ENCODE peak calls at places on chromosome 7, in four cellular contexts. N is colonic mucosa, G is IMR-90, C is fibroblast of lung. L is an unnamed sample.

GRCh38 chr7:121202125-121202524 is 126.7 kb upstream of the WNT16 start:
- DNase-seq in C (no peak), N (no peak), G (no peak), L (no peak)

GRCh38 chr7:139620676-139621344 is 97.3 kb downstream of the CLEC2L start:
- DNase-seq in C (peak; percentile 16), G (peak; percentile 21), N (peak; percentile 68), L (no peak)

GRCh38 chr7:30752484-30752883 is 549 bp downstream of the INMT start:
- DNase-seq in N (no peak), C (no peak), G (no peak), L (no peak)

GRCh38 chr7:113087278-113087998 is 811 bp upstream of the GPR85 start:
- DNase-seq in C (peak; percentile 90), N (no peak), G (peak; percentile 94), L (no peak)

GRCh38 chr7:121337398-121337797 is 8.6 kb downstream of the WNT16 start:
- DNase-seq in C (peak; percentile 51), N (no peak), G (no peak), L (no peak)

GRCh38 chr7:75966209-75966961 is 28.0 kb downstream of the TMEM120A start:
- DNase-seq in G (no peak), N (peak; percentile 42), C (peak; percentile 51), L (peak; percentile 86)

GRCh38 chr7:132134814-132135445 is 441.3 kb downstream of the PLXNA4 start:
- DNase-seq in N (no peak), C (no peak), G (no peak), L (no peak)

GRCh38 chr7:13069832-13070231 is 382.4 kb downstream of the ARL4A start:
- DNase-seq in G (peak; percentile 61), C (peak; percentile 82), N (no peak), L (no peak)

GRCh38 chr7:95324396-95324795 is at the start of gene PON1:
- DNase-seq in G (no peak), C (no peak), N (no peak), L (no peak)

GRCh38 chr7:72441791-72442190 is 29.7 kb upstream of the CALN1 start:
- DNase-seq in G (no peak), N (no peak), C (no peak), L (no peak)

GRCh38 chr7:159008055-159008405 is 136.6 kb downstream of the VIPR2 start:
- DNase-seq in N (no peak), G (no peak), C (no peak), L (peak; percentile 59)

GRCh38 chr7:128591705-128592104 is 80.4 kb upstream of the GARIN1A start:
- DNase-seq in G (no peak), C (no peak), N (no peak), L (no peak)

GRCh38 chr7:22093003-22093402 is 147.3 kb upstream of the CDCA7L start:
- DNase-seq in N (no peak), C (no peak), G (no peak), L (no peak)

GRCh38 chr7:40709077-40709964 is 574.5 kb downstream of the SUGCT start:
- DNase-seq in N (no peak), G (no peak), C (no peak), L (no peak)

GRCh38 chr7:64626083-64626469 is 39.9 kb upstream of the ZNF107 start:
- DNase-seq in G (no peak), C (no peak), N (no peak), L (no peak)

GRCh38 chr7:54076619-54077018 is 465.6 kb upstream of the VSTM2A start:
- DNase-seq in C (no peak), N (no peak), G (no peak), L (no peak)

GRCh38 chr7:98000356-98000755 is 10.4 kb upstream of the OCM2 start:
- DNase-seq in N (no peak), G (no peak), C (no peak), L (no peak)

GRCh38 chr7:78770422-78771410 is 682.8 kb downstream of the MAGI2 start:
- DNase-seq in C (peak; percentile 59), N (no peak), G (peak; percentile 71), L (no peak)

GRCh38 chr7:88001744-88002530 is 67.9 kb downstream of the ADAM22 start:
- DNase-seq in C (no peak), N (no peak), G (no peak), L (no peak)

GRCh38 chr7:107890493-107890961 is 456 bp upstream of the DLD start:
- DNase-seq in G (no peak), N (peak; percentile 26), C (no peak), L (no peak)

GRCh38 chr7:155418941-155419755 is 38.8 kb upstream of the EN2 start:
- DNase-seq in G (no peak), C (no peak), N (no peak), L (no peak)

GRCh38 chr7:44969049-44969700 is 9.6 kb downstream of the MYO1G start:
- DNase-seq in C (no peak), G (no peak), N (no peak), L (peak; percentile 51)

GRCh38 chr7:116653204-116653603 is 18.8 kb upstream of the MET start:
- DNase-seq in C (peak; percentile 27), N (no peak), G (peak; percentile 83), L (no peak)

GRCh38 chr7:55534262-55534915 is 37.9 kb downstream of the VOPP1 start:
- DNase-seq in N (no peak), G (peak; percentile 81), C (peak; percentile 52), L (peak; percentile 76)

GRCh38 chr7:94276797-94277196 is 117.9 kb upstream of the COL1A2 start:
- DNase-seq in C (peak; percentile 65), N (no peak), G (peak; percentile 59), L (no peak)

GRCh38 chr7:17307033-17307432 is 8.6 kb downstream of the AHR start:
- DNase-seq in G (peak; percentile 9), C (peak; percentile 42), N (no peak), L (no peak)

GRCh38 chr7:82542665-82543064 is 99.1 kb upstream of the CACNA2D1 start:
- DNase-seq in G (peak; percentile 93), C (peak; percentile 45), N (no peak), L (no peak)

GRCh38 chr7:31075006-31075405 is 22.9 kb downstream of the ADCYAP1R1 start:
- DNase-seq in C (no peak), G (no peak), N (no peak), L (peak; percentile 14)

GRCh38 chr7:113698556-113699220 is 220.1 kb downstream of the PPP1R3A start:
- DNase-seq in C (peak; percentile 55), G (peak; percentile 39), N (no peak), L (no peak)

GRCh38 chr7:3757059-3757458 is 456.0 kb downstream of the SDK1 start:
- DNase-seq in C (no peak), G (no peak), N (no peak), L (no peak)

GRCh38 chr7:104267701-104268368 is 60.0 kb upstream of the ORC5 start:
- DNase-seq in G (peak; percentile 28), C (peak; percentile 39), N (no peak), L (no peak)

GRCh38 chr7:6252310-6252709 is 20.1 kb downstream of the CYTH3 start:
- DNase-seq in C (no peak), G (peak; percentile 48), N (no peak), L (no peak)

DNA sequence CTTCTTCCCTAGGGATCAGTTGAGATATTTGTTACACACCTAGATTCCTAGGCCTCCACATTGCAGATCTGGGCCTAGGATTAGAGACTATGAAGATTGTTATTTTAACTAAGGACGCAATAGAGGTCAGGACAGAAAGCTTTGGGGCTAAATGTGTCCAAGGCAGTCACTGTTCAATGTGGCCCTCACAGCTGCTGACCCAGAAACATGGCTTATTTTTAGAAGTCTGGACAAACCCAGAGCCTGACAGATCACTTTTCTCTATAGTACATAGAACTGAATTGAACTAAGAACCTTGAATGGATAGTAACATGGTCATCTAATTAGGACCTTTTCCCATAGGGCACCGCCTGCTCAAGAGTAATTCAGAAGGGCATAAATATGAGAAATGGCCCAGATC is 146.6 kb upstream of the AUTS2 start:
- DNase-seq in G (no peak), C (no peak), N (no peak), L (no peak)
- H3K9me3 ChIP-seq in G (peaks cover 11% of the 10 kb centered on the region), C (no peaks in the 10 kb centered on the region), N (no peaks in the 10 kb centered on the region), L (no peaks in the 10 kb centered on the region)

GRCh38 chr7:25994433-25994988 is 157.5 kb upstream of the NFE2L3 start:
- DNase-seq in N (no peak), G (no peak), C (no peak), L (no peak)

GRCh38 chr7:26001662-26002244 is 150.2 kb upstream of the NFE2L3 start:
- DNase-seq in C (no peak), G (no peak), N (no peak), L (no peak)

GRCh38 chr7:25995216-25995615 is 156.8 kb upstream of the NFE2L3 start:
- DNase-seq in C (no peak), G (no peak), N (no peak), L (no peak)

GRCh38 chr7:25998499-25998898 is 153.5 kb upstream of the NFE2L3 start:
- DNase-seq in G (no peak), N (no peak), C (no peak), L (no peak)

DNA sequence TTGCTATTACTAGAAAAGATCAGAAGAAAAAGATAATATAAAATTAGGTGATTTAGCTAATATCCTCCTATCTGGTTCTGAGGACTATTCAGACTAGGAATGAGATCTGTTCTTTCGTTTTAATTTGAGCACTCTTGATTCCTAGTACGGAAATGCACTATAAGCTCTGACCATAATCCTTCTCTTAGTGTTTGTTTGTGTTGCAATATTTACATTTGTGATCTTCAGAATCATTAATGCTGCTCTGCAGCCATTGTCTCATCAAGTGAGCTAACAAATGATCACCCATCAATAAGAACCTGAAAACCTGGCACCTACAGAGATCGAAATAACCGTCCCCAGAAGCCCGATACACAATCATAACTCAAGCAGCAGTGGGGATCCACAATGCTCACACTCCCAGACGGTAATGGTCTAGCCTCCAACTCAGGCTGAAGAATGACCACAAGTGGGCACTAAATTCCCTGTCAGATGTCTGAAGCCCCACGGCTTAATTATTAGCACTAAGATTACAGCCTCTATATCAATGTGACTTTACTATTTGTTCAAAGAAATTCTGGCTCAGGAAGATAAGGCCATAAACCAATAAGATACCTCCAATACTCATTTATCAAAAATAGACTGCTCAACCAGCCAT is 156.0 kb upstream of the NFE2L3 start:
- DNase-seq in G (no peak), C (no peak), N (no peak), L (no peak)
- TF ChIP-seq CTCF in G (no peak), C (no peak), N (no peak), L (no peak)

GRCh38 chr7:102153586-102153948 is 133.1 kb upstream of the SH2B2 start:
- DNase-seq in N (no peak), G (no peak), C (peak; percentile 27), L (no peak)
- H3K9ac ChIP-seq in N (no peak overlapping the region), G (no peak overlapping the region), C (no peak overlapping the region), L (no peak overlapping the region)

DNA sequence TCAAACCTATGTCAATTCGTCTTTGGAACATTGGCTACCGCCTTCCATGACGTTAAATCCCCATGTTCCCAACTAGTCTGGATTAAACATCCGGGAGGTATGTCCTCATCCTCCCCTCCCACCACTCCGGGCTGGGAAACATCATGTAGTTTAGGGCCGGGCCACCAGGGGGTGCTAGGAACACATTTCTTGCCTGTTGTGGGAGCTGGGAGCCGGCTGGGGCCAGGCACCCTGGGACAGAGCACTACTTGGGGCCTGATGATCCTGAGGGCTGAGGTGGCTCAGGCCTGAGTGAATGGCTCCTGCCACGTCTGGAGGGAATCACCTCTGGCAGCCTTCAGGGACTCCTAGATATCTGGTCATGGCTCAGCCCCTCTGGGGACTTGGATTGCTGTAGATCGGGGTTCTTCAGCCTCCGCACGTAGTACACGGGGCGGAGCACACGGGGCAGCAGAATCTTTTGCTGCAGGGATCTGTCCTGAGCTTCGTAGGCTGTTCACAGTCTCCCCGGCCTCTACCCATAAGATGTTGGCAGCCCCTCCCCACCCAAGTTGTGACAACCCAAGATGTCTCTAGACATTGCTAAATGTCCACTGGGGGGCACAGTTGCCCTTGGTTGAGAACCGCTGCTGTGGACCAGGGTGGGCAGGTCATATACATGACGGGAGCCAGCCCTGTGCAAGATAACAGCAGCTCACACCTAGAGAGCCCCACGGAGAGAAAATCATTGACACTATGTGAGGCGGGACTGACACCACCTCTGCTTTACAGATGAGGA is 141.2 kb upstream of the ZNF716 start:
- DNase-seq in C (no peak), G (no peak), N (no peak), L (no peak)
- H3K9me3 ChIP-seq in C (no peaks in the 10 kb centered on the region), G (peaks cover 20% of the 10 kb centered on the region), N (no peaks in the 10 kb centered on the region), L (peaks cover 2% of the 10 kb centered on the region)

GRCh38 chr7:141754939-141755338 is 9.0 kb upstream of the TAS2R3 start:
- DNase-seq in N (no peak), C (peak; percentile 33), G (no peak), L (no peak)
- TF ChIP-seq CTCF in N (no peak), C (peak; percentile 48), G (peak; percentile 38), L (peak; percentile 41)